ENCODE peak calls at places on chromosomes 1 and 21, in five cellular contexts. Q is dorsolateral prefrontal cortex, M is body of pancreas, F is mammary epithelial cell, P is HepG2. G is an unnamed sample.
A peak's percentile ranks its signal among the peaks of the same experiment; 100 is the strongest.

GRCh38 chr1:17525996-17526686 is 13.4 kb upstream of the ARHGEF10L start:
- DNase-seq in Q (no peak), M (no peak), F (no peak), P (no peak), G (peak; percentile 49)

GRCh38 chr1:156108664-156109241 is 5.8 kb upstream of the LMNA start:
- DNase-seq in Q (no peak), M (no peak), F (no peak), P (no peak), G (no peak)

GRCh38 chr1:99591886-99592285 is 54.0 kb upstream of the PALMD start:
- DNase-seq in Q (no peak), M (no peak), F (no peak), P (no peak), G (no peak)

GRCh38 chr1:243345205-243345604 is 89.4 kb downstream of the SDCCAG8 start:
- DNase-seq in Q (no peak), M (peak; percentile 16), F (no peak), P (no peak), G (no peak)

GRCh38 chr1:55168353-55168752 is 46.8 kb downstream of the USP24 start:
- DNase-seq in Q (no peak), M (no peak), F (no peak), P (no peak), G (no peak)

GRCh38 chr1:228030451-228031201 is 23.8 kb downstream of the WNT3A start:
- DNase-seq in Q (no peak), M (no peak), F (no peak), P (no peak), G (no peak)

GRCh38 chr1:41474490-41475271 is 9.8 kb downstream of the EDN2 start:
- DNase-seq in Q (no peak), M (peak; percentile 82), F (no peak), P (no peak), G (no peak)

GRCh38 chr1:30284728-30285460 is 438.5 kb downstream of the MATN1 start:
- DNase-seq in Q (no peak), M (no peak), F (no peak), P (no peak), G (no peak)

GRCh38 chr1:95006681-95007080 is 66.1 kb downstream of the ALG14 start:
- DNase-seq in Q (no peak), M (no peak), F (no peak), P (no peak), G (no peak)

GRCh38 chr1:89809556-89809955 is 11.3 kb upstream of the LRRC8D start:
- DNase-seq in Q (no peak), M (no peak), F (peak; percentile 46), P (no peak), G (peak; percentile 21)

GRCh38 chr1:8554956-8555534 is 237.1 kb downstream of the SLC45A1 start:
- DNase-seq in Q (no peak), M (peak; percentile 49), F (peak; percentile 69), P (no peak), G (peak; percentile 78)

GRCh38 chr21:46161180-46161799 is 5.9 kb upstream of the FTCD start:
- DNase-seq in Q (peak; percentile 43), M (no peak), F (no peak), P (no peak), G (no peak)

GRCh38 chr1:53069663-53070327 is 7.8 kb downstream of the PODN start:
- DNase-seq in Q (peak; percentile 34), M (peak; percentile 1), F (no peak), P (no peak), G (no peak)

GRCh38 chr1:171245458-171246064 is 2.7 kb upstream of the FMO1 start:
- DNase-seq in Q (no peak), M (peak; percentile 51), F (peak; percentile 39), P (peak; percentile 25), G (peak; percentile 52)

GRCh38 chr1:25872708-25873107 is 2.8 kb downstream of the PAQR7 start:
- DNase-seq in Q (no peak), M (no peak), F (no peak), P (no peak), G (no peak)

GRCh38 chr1:84611796-84612195 is 37.6 kb upstream of the CTBS start:
- DNase-seq in Q (no peak), M (no peak), F (peak; percentile 20), P (no peak), G (no peak)

GRCh38 chr21:31557421-31557955 is 102.0 kb upstream of the SOD1 start:
- DNase-seq in Q (no peak), M (no peak), F (no peak), P (no peak), G (no peak)

GRCh38 chr1:76868154-76868882 is 1.0 kb downstream of the ST6GALNAC5 start:
- DNase-seq in Q (peak; percentile 70), M (peak; percentile 14), F (peak; percentile 46), P (no peak), G (no peak)

GRCh38 chr1:241310451-241310850 is 46.6 kb downstream of the RGS7 start:
- DNase-seq in Q (no peak), M (no peak), F (peak; percentile 7), P (no peak), G (peak; percentile 23)

GRCh38 chr1:111251570-111251969 is 24.1 kb downstream of the CHI3L2 start:
- DNase-seq in Q (no peak), M (no peak), F (no peak), P (no peak), G (no peak)

GRCh38 chr1:170204121-170204520 is 58.4 kb downstream of the NTMT2 start:
- DNase-seq in Q (no peak), M (no peak), F (no peak), P (no peak), G (no peak)

GRCh38 chr1:224617410-224618361 is 1.6 kb downstream of the CNIH3 start:
- DNase-seq in Q (no peak), M (no peak), F (no peak), P (no peak), G (no peak)

GRCh38 chr1:117284408-117285215 is 73.9 kb upstream of the VTCN1 start:
- DNase-seq in Q (no peak), M (peak; percentile 19), F (peak; percentile 55), P (peak; percentile 52), G (peak; percentile 72)

GRCh38 chr1:220371324-220371723 is 99.1 kb upstream of the RAB3GAP2 start:
- DNase-seq in Q (no peak), M (no peak), F (no peak), P (no peak), G (peak; percentile 30)

GRCh38 chr1:94118013-94118412 is 2.9 kb downstream of the ABCA4 start:
- DNase-seq in Q (no peak), M (no peak), F (no peak), P (no peak), G (no peak)

GRCh38 chr1:51627672-51628071 is 10.8 kb downstream of the OSBPL9 start:
- DNase-seq in Q (no peak), M (no peak), F (peak; percentile 52), P (peak; percentile 49), G (peak; percentile 54)

GRCh38 chr21:41370840-41371697 is 9.2 kb downstream of the MX2 start:
- DNase-seq in Q (no peak), M (peak; percentile 17), F (no peak), P (no peak), G (no peak)

GRCh38 chr21:41368361-41369104 is 6.7 kb downstream of the MX2 start:
- DNase-seq in Q (no peak), M (no peak), F (no peak), P (no peak), G (no peak)

GRCh38 chr21:41367598-41368360 is 6.0 kb downstream of the MX2 start:
- DNase-seq in Q (no peak), M (no peak), F (no peak), P (no peak), G (no peak)

GRCh38 chr21:41369915-41370839 is 8.3 kb downstream of the MX2 start:
- DNase-seq in Q (no peak), M (peak; percentile 31), F (no peak), P (peak; percentile 32), G (no peak)

DNA sequence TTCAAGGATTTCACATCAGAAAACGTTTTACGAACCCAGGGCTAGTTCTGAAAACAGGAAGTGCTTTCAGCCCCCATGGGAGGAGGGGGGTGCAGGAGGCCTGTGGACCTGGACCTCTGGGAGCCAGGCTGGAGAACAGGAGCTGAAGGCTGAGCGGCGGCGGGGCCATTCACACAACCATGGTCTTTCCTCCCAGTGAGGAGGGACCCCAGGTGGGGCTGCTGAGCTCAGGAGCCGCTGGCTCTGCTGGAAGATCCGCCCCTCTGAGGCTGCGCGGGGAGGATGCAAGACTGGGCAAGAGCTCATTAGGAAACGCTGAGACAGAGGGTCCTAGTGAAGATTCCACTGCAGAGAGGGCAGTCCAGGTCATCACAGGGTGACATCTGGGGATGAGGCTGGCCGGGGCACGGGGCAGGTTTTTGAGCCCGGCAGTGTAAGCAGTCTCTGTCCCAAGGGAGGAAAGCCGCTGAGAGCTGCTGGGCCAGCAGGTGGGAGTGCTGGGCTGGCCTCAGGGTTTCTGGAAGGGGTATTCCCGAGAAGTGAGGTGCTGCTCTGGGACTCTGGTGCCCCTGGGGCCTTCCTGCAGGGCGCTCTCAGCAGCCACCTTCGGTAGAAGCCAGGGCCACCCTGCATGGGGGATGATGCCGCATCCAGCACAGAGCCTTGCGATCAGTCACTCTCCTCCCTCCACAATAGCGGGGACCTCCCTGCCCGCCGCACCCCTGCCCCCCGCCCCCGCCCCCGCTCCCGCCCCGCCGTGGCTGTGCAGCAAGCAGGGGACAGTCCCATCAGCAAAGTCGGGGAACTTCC is 7.5 kb downstream of the MX2 start:
- DNase-seq in Q (no peak), M (peak; percentile 33), F (no peak), P (peak; percentile 40), G (no peak)
- TF ChIP-seq CTCF in Q (no peak), M (no peak), F (no peak), P (peak; percentile 52), G (peak; percentile 19)

GRCh38 chr1:5513891-5514515 is 478.2 kb downstream of the NPHP4 start:
- DNase-seq in Q (no peak), M (peak; percentile 38), F (no peak), P (no peak), G (peak; percentile 12)
- H3K27me3 ChIP-seq in Q (no peaks in the 10 kb centered on the region), M (no peaks in the 10 kb centered on the region), F (no peaks in the 10 kb centered on the region), P (peaks cover 25% of the 10 kb centered on the region), G (no peaks in the 10 kb centered on the region)

GRCh38 chr1:181486098-181486420 is 2.7 kb downstream of the CACNA1E start:
- DNase-seq in Q (no peak), M (no peak), F (no peak), P (no peak), G (no peak)
- TF ChIP-seq CTCF in Q (no peak), M (no peak), F (no peak), P (no peak), G (no peak)

GRCh38 chr21:33123396-33124120 is 53.6 kb downstream of the OLIG1 start:
- DNase-seq in Q (no peak), M (no peak), F (no peak), P (peak; percentile 43), G (peak; percentile 19)

GRCh38 chr21:33122507-33122906 is 52.6 kb downstream of the OLIG1 start:
- DNase-seq in Q (no peak), M (no peak), F (no peak), P (no peak), G (no peak)

GRCh38 chr21:33125981-33126380 is 56.0 kb downstream of the OLIG1 start:
- DNase-seq in Q (no peak), M (no peak), F (no peak), P (no peak), G (no peak)

GRCh38 chr21:33126569-33126968 is 56.6 kb downstream of the OLIG1 start:
- DNase-seq in Q (peak; percentile 70), M (no peak), F (no peak), P (no peak), G (no peak)

DNA sequence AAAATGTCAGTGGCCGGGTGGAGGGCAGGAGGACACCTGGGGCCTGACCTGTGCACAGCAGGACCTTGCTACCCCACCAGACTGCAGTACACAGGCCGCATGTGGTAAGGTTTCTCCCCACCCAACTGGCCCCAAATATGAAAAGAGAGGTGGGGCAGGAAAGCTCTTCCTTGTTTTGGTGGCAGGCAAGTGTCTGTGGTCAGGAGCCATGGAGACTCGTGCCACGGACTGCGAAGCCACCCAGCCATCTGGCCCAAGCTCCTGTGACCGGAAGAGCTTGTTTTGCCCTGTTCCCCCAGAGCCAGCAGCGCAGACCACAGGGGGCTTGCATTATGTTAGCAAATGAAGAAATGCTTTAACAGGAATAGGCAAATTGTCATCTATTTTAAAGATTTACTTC is 54.9 kb downstream of the OLIG1 start:
- DNase-seq in Q (no peak), M (peak; percentile 11), F (no peak), P (no peak), G (no peak)
- H3K27me3 ChIP-seq in Q (no peaks in the 10 kb centered on the region), M (no peaks in the 10 kb centered on the region), F (no peaks in the 10 kb centered on the region), P (peaks cover 17% of the 10 kb centered on the region), G (peaks cover 3% of the 10 kb centered on the region)